ENCODE peak calls at places on chromosomes 13 and 19, in five cellular contexts. W, T, N, Y and U are unnamed samples.

GRCh38 chr13:75963318-75963717 is 327.2 kb downstream of the LMO7 start:
- DNase-seq in Y (no peak), W (no peak), T (no peak), N (no peak), U (no peak)

GRCh38 chr19:12639901-12640613 is 26.5 kb downstream of the MAN2B1 start:
- DNase-seq in T (peak), N (no peak), Y (peak), W (peak), U (peak)

GRCh38 chr19:41702208-41702651 is 6.2 kb upstream of the CEACAM5 start:
- DNase-seq in T (no peak), N (no peak), Y (no peak), W (no peak), U (peak)

GRCh38 chr19:34778342-34778741 is 5.3 kb upstream of the ZNF599 start:
- DNase-seq in Y (no peak), N (no peak), T (no peak), W (no peak), U (no peak)

GRCh38 chr19:34241513-34242337 is 12.6 kb upstream of the GARRE1 start:
- DNase-seq in N (peak), Y (peak), T (peak), W (no peak), U (no peak)

GRCh38 chr13:20525601-20526544 is at the start of gene CRYL1:
- DNase-seq in N (peak), Y (peak), W (peak), T (peak), U (peak)

GRCh38 chr13:83232626-83233025 is 649.6 kb downstream of the SLITRK1 start:
- DNase-seq in N (no peak), T (no peak), Y (no peak), W (no peak), U (no peak)

GRCh38 chr19:30535011-30535410 is 162.8 kb downstream of the ZNF536 start:
- DNase-seq in Y (no peak), N (no peak), W (no peak), T (no peak), U (peak)

GRCh38 chr19:3868770-3869456 is at the start of gene ZFR2:
- DNase-seq in Y (peak), N (no peak), W (no peak), T (no peak), U (no peak)

GRCh38 chr13:79387853-79388252 is 18.2 kb downstream of the RBM26 start:
- DNase-seq in T (no peak), N (no peak), W (no peak), Y (no peak), U (no peak)

GRCh38 chr19:52679598-52679997 is 41.4 kb upstream of the ZNF83 start:
- DNase-seq in T (no peak), Y (no peak), N (no peak), W (no peak), U (peak)

GRCh38 chr13:111330211-111330610 is 9.8 kb downstream of the TEX29 start:
- DNase-seq in T (no peak), W (no peak), Y (no peak), N (peak), U (peak)